ENCODE peak calls at places on chromosomes 12 and 14, in ten cellular contexts. One of them, this sample, is unnamed.

GRCh38 chr12:46886541-46887041 is 60.8 kb upstream of the SLC38A4 start:
- DNase-seq in body of pancreas: no peak
- DNase-seq in RWPE1: no peak
- DNase-seq in mesenchymal stem cell: no peak
- DNase-seq in HepG2: peak
- DNase-seq in GM12878: no peak
- DNase-seq in OCI-LY7: no peak
- DNase-seq in A549: no peak
- DNase-seq in right cardiac atrium: no peak
- DNase-seq in A673: no peak
- DNase-seq in this sample: no peak

GRCh38 chr12:3244219-3244750 is 167.1 kb downstream of the TSPAN9 start:
- DNase-seq in RWPE1: no peak
- DNase-seq in A549: no peak
- DNase-seq in A673: no peak
- DNase-seq in HepG2: no peak
- DNase-seq in mesenchymal stem cell: no peak
- DNase-seq in OCI-LY7: no peak
- DNase-seq in right cardiac atrium: peak
- DNase-seq in GM12878: no peak
- DNase-seq in body of pancreas: no peak
- DNase-seq in this sample: no peak

GRCh38 chr14:60381909-60382308 is 104.0 kb downstream of the C14orf39 start:
- DNase-seq in A673: no peak
- DNase-seq in RWPE1: no peak
- DNase-seq in body of pancreas: no peak
- DNase-seq in OCI-LY7: no peak
- DNase-seq in right cardiac atrium: no peak
- DNase-seq in GM12878: no peak
- DNase-seq in mesenchymal stem cell: no peak
- DNase-seq in A549: no peak
- DNase-seq in HepG2: no peak
- DNase-seq in this sample: no peak

GRCh38 chr12:109741970-109742372 is 28.3 kb downstream of the FAM222A start:
- DNase-seq in OCI-LY7: no peak
- DNase-seq in mesenchymal stem cell: no peak
- DNase-seq in GM12878: no peak
- DNase-seq in RWPE1: no peak
- DNase-seq in right cardiac atrium: peak
- DNase-seq in HepG2: peak
- DNase-seq in body of pancreas: peak
- DNase-seq in A673: no peak
- DNase-seq in A549: no peak
- DNase-seq in this sample: no peak

GRCh38 chr14:72925171-72925759 is 999 bp upstream of the DCAF4 start:
- DNase-seq in HepG2: peak
- DNase-seq in right cardiac atrium: no peak
- DNase-seq in A673: no peak
- DNase-seq in body of pancreas: no peak
- DNase-seq in RWPE1: no peak
- DNase-seq in A549: no peak
- DNase-seq in GM12878: no peak
- DNase-seq in mesenchymal stem cell: no peak
- DNase-seq in OCI-LY7: no peak
- DNase-seq in this sample: no peak

GRCh38 chr14:50961606-50962259 is 17.4 kb upstream of the PYGL start:
- DNase-seq in right cardiac atrium: no peak
- DNase-seq in GM12878: no peak
- DNase-seq in body of pancreas: no peak
- DNase-seq in OCI-LY7: no peak
- DNase-seq in mesenchymal stem cell: peak
- DNase-seq in A549: peak
- DNase-seq in RWPE1: peak
- DNase-seq in A673: peak
- DNase-seq in HepG2: no peak
- DNase-seq in this sample: no peak

GRCh38 chr12:81797100-81797499 is 38.0 kb upstream of the PPFIA2 start:
- DNase-seq in RWPE1: peak
- DNase-seq in A549: peak
- DNase-seq in HepG2: peak
- DNase-seq in body of pancreas: no peak
- DNase-seq in A673: peak
- DNase-seq in mesenchymal stem cell: peak
- DNase-seq in GM12878: no peak
- DNase-seq in OCI-LY7: peak
- DNase-seq in right cardiac atrium: no peak
- DNase-seq in this sample: no peak

GRCh38 chr12:27814851-27815591 is 35.0 kb upstream of the MANSC4 start:
- DNase-seq in mesenchymal stem cell: peak
- DNase-seq in A673: no peak
- DNase-seq in RWPE1: no peak
- DNase-seq in A549: no peak
- DNase-seq in GM12878: no peak
- DNase-seq in body of pancreas: no peak
- DNase-seq in right cardiac atrium: no peak
- DNase-seq in HepG2: no peak
- DNase-seq in OCI-LY7: no peak
- DNase-seq in this sample: no peak

GRCh38 chr12:101880769-101881168 is 3.4 kb downstream of the DRAM1 start:
- DNase-seq in OCI-LY7: no peak
- DNase-seq in mesenchymal stem cell: no peak
- DNase-seq in A673: no peak
- DNase-seq in RWPE1: no peak
- DNase-seq in GM12878: no peak
- DNase-seq in body of pancreas: no peak
- DNase-seq in A549: no peak
- DNase-seq in HepG2: no peak
- DNase-seq in right cardiac atrium: no peak
- DNase-seq in this sample: no peak
- H3K27ac ChIP-seq in OCI-LY7: no peak
- H3K27ac ChIP-seq in mesenchymal stem cell: no peak
- H3K27ac ChIP-seq in A673: no peak
- H3K27ac ChIP-seq in RWPE1: no peak
- H3K27ac ChIP-seq in GM12878: peak
- H3K27ac ChIP-seq in body of pancreas: no peak
- H3K27ac ChIP-seq in A549: peak
- H3K27ac ChIP-seq in HepG2: no peak
- H3K27ac ChIP-seq in right cardiac atrium: no peak
- H3K27ac ChIP-seq in this sample: no peak

GRCh38 chr12:103840399-103840880 is 594 bp downstream of the NT5DC3 start:
- DNase-seq in body of pancreas: peak
- DNase-seq in A549: peak
- DNase-seq in RWPE1: peak
- DNase-seq in right cardiac atrium: peak
- DNase-seq in mesenchymal stem cell: peak
- DNase-seq in OCI-LY7: peak
- DNase-seq in HepG2: no peak
- DNase-seq in A673: peak
- DNase-seq in GM12878: no peak
- DNase-seq in this sample: no peak

GRCh38 chr12:103839893-103840292 is 1.1 kb downstream of the NT5DC3 start:
- DNase-seq in HepG2: no peak
- DNase-seq in GM12878: no peak
- DNase-seq in mesenchymal stem cell: no peak
- DNase-seq in OCI-LY7: no peak
- DNase-seq in body of pancreas: no peak
- DNase-seq in RWPE1: no peak
- DNase-seq in A673: no peak
- DNase-seq in A549: no peak
- DNase-seq in right cardiac atrium: no peak
- DNase-seq in this sample: no peak

GRCh38 chr12:103839103-103839502 is 1.9 kb downstream of the NT5DC3 start:
- DNase-seq in OCI-LY7: no peak
- DNase-seq in A673: no peak
- DNase-seq in A549: no peak
- DNase-seq in RWPE1: no peak
- DNase-seq in body of pancreas: no peak
- DNase-seq in right cardiac atrium: no peak
- DNase-seq in GM12878: no peak
- DNase-seq in mesenchymal stem cell: no peak
- DNase-seq in HepG2: peak
- DNase-seq in this sample: no peak

GRCh38 chr12:103841690-103842584 is 903 bp upstream of the NT5DC3 start:
- DNase-seq in OCI-LY7: no peak
- DNase-seq in HepG2: peak
- DNase-seq in body of pancreas: peak
- DNase-seq in GM12878: no peak
- DNase-seq in right cardiac atrium: peak
- DNase-seq in A673: no peak
- DNase-seq in mesenchymal stem cell: peak
- DNase-seq in RWPE1: peak
- DNase-seq in A549: peak
- DNase-seq in this sample: peak

DNA sequence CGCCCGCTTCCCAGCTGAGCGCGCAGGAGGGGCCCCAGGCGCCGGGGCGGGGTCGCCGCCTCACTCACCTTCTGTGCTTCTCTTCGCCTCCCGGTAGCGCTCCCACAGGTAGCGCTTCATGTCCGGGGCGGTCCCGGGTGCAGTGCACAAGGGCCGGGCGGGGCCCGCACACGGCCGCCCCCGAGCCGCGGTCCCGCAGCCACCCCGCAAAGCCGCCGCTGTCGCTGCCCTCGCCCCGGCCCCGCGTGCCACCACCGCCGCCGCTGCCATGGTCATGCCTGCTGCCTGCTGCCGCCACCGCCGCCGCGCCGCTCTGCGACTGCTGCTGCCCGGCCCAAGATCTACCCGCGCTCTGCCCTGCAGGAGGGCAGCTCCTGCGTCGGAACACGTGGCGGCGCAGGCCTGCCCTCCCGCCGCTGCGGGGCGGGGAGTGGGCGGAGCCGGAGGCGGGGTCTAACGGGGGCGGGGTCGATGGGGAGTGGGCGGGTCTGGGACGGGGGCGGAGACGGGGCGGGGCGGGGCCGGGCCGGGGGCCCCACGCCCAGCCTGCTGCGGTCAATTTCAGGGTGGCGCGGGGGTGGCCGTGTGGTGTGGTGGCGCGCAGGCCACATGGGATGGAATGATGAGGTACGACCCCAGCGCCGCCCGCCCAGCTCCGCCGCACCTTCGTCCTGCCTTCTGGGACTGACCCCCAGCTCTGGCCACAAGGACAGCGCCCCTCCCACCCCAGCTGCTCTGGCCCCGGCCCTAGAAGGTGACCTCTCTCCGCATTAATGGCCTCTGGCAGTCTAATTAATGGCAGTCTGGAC is at the start of gene NT5DC3:
- DNase-seq in A673: peak
- DNase-seq in RWPE1: peak
- DNase-seq in OCI-LY7: peak
- DNase-seq in GM12878: peak
- DNase-seq in A549: peak
- DNase-seq in mesenchymal stem cell: peak
- DNase-seq in HepG2: peak
- DNase-seq in right cardiac atrium: peak
- DNase-seq in body of pancreas: peak
- DNase-seq in this sample: peak
- H3K27ac ChIP-seq in A673: peak
- H3K27ac ChIP-seq in RWPE1: peak
- H3K27ac ChIP-seq in OCI-LY7: no peak
- H3K27ac ChIP-seq in GM12878: no peak
- H3K27ac ChIP-seq in A549: peak
- H3K27ac ChIP-seq in mesenchymal stem cell: peak
- H3K27ac ChIP-seq in HepG2: peak
- H3K27ac ChIP-seq in right cardiac atrium: peak
- H3K27ac ChIP-seq in body of pancreas: peak
- H3K27ac ChIP-seq in this sample: no peak

GRCh38 chr14:64601571-64601970 is 51.8 kb downstream of the PPP1R36 start:
- DNase-seq in body of pancreas: no peak
- DNase-seq in A549: no peak
- DNase-seq in mesenchymal stem cell: no peak
- DNase-seq in right cardiac atrium: no peak
- DNase-seq in OCI-LY7: no peak
- DNase-seq in RWPE1: no peak
- DNase-seq in GM12878: no peak
- DNase-seq in HepG2: no peak
- DNase-seq in A673: no peak
- DNase-seq in this sample: no peak

GRCh38 chr14:64605926-64606685 is 56.3 kb downstream of the PPP1R36 start:
- DNase-seq in OCI-LY7: no peak
- DNase-seq in A673: no peak
- DNase-seq in A549: no peak
- DNase-seq in right cardiac atrium: no peak
- DNase-seq in mesenchymal stem cell: no peak
- DNase-seq in body of pancreas: no peak
- DNase-seq in GM12878: no peak
- DNase-seq in RWPE1: peak
- DNase-seq in HepG2: no peak
- DNase-seq in this sample: no peak

GRCh38 chr14:64604854-64605253 is 55.1 kb downstream of the PPP1R36 start:
- DNase-seq in HepG2: no peak
- DNase-seq in GM12878: no peak
- DNase-seq in body of pancreas: no peak
- DNase-seq in A673: no peak
- DNase-seq in A549: no peak
- DNase-seq in mesenchymal stem cell: no peak
- DNase-seq in RWPE1: peak
- DNase-seq in right cardiac atrium: no peak
- DNase-seq in OCI-LY7: no peak
- DNase-seq in this sample: no peak

GRCh38 chr14:64602826-64603225 is 53.1 kb downstream of the PPP1R36 start:
- DNase-seq in OCI-LY7: no peak
- DNase-seq in mesenchymal stem cell: no peak
- DNase-seq in A673: no peak
- DNase-seq in HepG2: peak
- DNase-seq in right cardiac atrium: no peak
- DNase-seq in body of pancreas: no peak
- DNase-seq in GM12878: no peak
- DNase-seq in A549: no peak
- DNase-seq in RWPE1: no peak
- DNase-seq in this sample: no peak

DNA sequence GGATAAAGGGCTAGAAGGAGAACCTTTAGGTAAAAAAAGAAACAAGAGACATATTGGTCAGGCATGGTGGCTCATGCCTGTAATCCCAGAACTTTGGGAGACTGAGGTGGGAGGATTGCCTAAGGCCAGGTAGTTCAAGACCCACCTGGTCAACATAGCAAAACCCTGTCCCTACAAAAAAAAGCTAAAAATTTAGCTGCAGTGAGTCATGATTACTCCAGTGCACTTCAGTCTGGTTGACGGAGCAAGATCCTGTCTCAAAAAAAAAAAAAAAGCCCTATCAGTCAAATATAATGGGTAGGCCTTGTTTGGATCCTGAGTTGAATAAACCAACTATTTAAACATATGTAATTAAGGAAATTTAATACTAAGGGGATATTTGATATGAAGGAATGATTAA is 54.2 kb downstream of the PPP1R36 start:
- DNase-seq in A549: no peak
- DNase-seq in RWPE1: no peak
- DNase-seq in body of pancreas: no peak
- DNase-seq in A673: no peak
- DNase-seq in mesenchymal stem cell: no peak
- DNase-seq in HepG2: no peak
- DNase-seq in right cardiac atrium: no peak
- DNase-seq in GM12878: no peak
- DNase-seq in OCI-LY7: no peak
- DNase-seq in this sample: no peak
- H3K27ac ChIP-seq in A549: no peak
- H3K27ac ChIP-seq in RWPE1: peak
- H3K27ac ChIP-seq in body of pancreas: no peak
- H3K27ac ChIP-seq in A673: no peak
- H3K27ac ChIP-seq in mesenchymal stem cell: no peak
- H3K27ac ChIP-seq in HepG2: no peak
- H3K27ac ChIP-seq in right cardiac atrium: no peak
- H3K27ac ChIP-seq in GM12878: no peak
- H3K27ac ChIP-seq in OCI-LY7: no peak
- H3K27ac ChIP-seq in this sample: no peak

GRCh38 chr12:52232916-52233461 is at the start of gene KRT7:
- DNase-seq in GM12878: no peak
- DNase-seq in body of pancreas: peak
- DNase-seq in HepG2: no peak
- DNase-seq in OCI-LY7: no peak
- DNase-seq in RWPE1: peak
- DNase-seq in mesenchymal stem cell: no peak
- DNase-seq in A549: peak
- DNase-seq in right cardiac atrium: no peak
- DNase-seq in A673: no peak
- DNase-seq in this sample: no peak

GRCh38 chr12:52232233-52232915 is 669 bp upstream of the KRT7 start:
- DNase-seq in body of pancreas: no peak
- DNase-seq in A673: no peak
- DNase-seq in RWPE1: peak
- DNase-seq in OCI-LY7: no peak
- DNase-seq in right cardiac atrium: no peak
- DNase-seq in GM12878: no peak
- DNase-seq in A549: no peak
- DNase-seq in HepG2: no peak
- DNase-seq in mesenchymal stem cell: no peak
- DNase-seq in this sample: no peak

GRCh38 chr12:52234226-52234810 is 1.3 kb downstream of the KRT7 start:
- DNase-seq in body of pancreas: no peak
- DNase-seq in A673: no peak
- DNase-seq in GM12878: no peak
- DNase-seq in HepG2: no peak
- DNase-seq in OCI-LY7: no peak
- DNase-seq in mesenchymal stem cell: no peak
- DNase-seq in right cardiac atrium: no peak
- DNase-seq in RWPE1: peak
- DNase-seq in A549: no peak
- DNase-seq in this sample: no peak

GRCh38 chr12:52235001-52235760 is 2.1 kb downstream of the KRT7 start:
- DNase-seq in OCI-LY7: no peak
- DNase-seq in GM12878: no peak
- DNase-seq in HepG2: no peak
- DNase-seq in body of pancreas: peak
- DNase-seq in RWPE1: peak
- DNase-seq in right cardiac atrium: no peak
- DNase-seq in mesenchymal stem cell: no peak
- DNase-seq in A549: no peak
- DNase-seq in A673: no peak
- DNase-seq in this sample: no peak

DNA sequence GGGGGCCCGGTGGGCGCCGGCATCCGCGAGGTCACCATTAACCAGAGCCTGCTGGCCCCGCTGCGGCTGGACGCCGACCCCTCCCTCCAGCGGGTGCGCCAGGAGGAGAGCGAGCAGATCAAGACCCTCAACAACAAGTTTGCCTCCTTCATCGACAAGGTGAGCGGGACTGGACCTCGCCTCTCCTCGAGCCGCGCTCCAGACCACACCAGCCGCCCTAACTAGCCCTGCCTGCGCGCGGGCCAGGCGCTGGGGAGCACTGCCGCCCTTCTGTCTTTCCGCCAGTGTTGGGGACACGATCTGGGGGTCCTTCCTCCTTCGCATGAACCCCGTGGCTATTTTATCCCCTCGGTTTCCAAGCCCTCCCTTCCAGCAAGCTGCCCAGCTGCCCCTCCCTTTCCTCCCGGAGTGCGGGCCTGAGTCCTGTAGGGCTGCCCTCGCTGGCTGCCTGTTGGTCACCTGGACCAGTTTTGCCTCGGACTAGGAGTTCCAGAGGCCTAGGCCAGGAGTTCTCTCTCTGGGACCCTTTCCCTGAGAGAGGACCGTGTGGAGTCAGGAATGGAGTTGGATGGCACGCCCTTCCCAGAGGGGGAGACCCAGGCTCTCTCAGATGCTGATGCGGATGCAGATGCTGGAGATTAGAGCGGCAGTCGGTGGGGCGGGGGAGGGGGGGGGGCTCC is 559 bp downstream of the KRT7 start:
- DNase-seq in A549: no peak
- DNase-seq in GM12878: no peak
- DNase-seq in A673: no peak
- DNase-seq in body of pancreas: no peak
- DNase-seq in HepG2: no peak
- DNase-seq in right cardiac atrium: no peak
- DNase-seq in RWPE1: peak
- DNase-seq in mesenchymal stem cell: no peak
- DNase-seq in OCI-LY7: no peak
- DNase-seq in this sample: no peak
- H3K27ac ChIP-seq in A549: peak
- H3K27ac ChIP-seq in GM12878: no peak
- H3K27ac ChIP-seq in A673: no peak
- H3K27ac ChIP-seq in body of pancreas: peak
- H3K27ac ChIP-seq in HepG2: no peak
- H3K27ac ChIP-seq in right cardiac atrium: no peak
- H3K27ac ChIP-seq in RWPE1: peak
- H3K27ac ChIP-seq in mesenchymal stem cell: no peak
- H3K27ac ChIP-seq in OCI-LY7: no peak
- H3K27ac ChIP-seq in this sample: no peak

This sample was measured in CD8-positive, alpha-beta memory T cell.